ENCODE peak calls at places on chromosomes 3 and 15, in six cellular contexts. One of them, this sample, is unnamed.

GRCh38 chr3:110077093-110077492 is 739.7 kb upstream of the DPPA4 start:
- DNase-seq in sigmoid colon: no peak
- DNase-seq in thoracic aorta: no peak
- DNase-seq in tibial artery: no peak
- DNase-seq in transverse colon: no peak
- DNase-seq in MM.1S: no peak
- DNase-seq in this sample: no peak

GRCh38 chr3:115165266-115165665 is 18.2 kb upstream of the ZBTB20 start:
- DNase-seq in sigmoid colon: no peak
- DNase-seq in thoracic aorta: no peak
- DNase-seq in tibial artery: no peak
- DNase-seq in transverse colon: no peak
- DNase-seq in MM.1S: no peak
- DNase-seq in this sample: no peak

GRCh38 chr3:78571486-78571885 is 1196.3 kb downstream of the ROBO1 start:
- DNase-seq in sigmoid colon: no peak
- DNase-seq in thoracic aorta: no peak
- DNase-seq in tibial artery: no peak
- DNase-seq in transverse colon: no peak
- DNase-seq in MM.1S: no peak
- DNase-seq in this sample: no peak

GRCh38 chr15:47663106-47663505 is 54.2 kb upstream of the SEMA6D start:
- DNase-seq in sigmoid colon: no peak
- DNase-seq in thoracic aorta: no peak
- DNase-seq in tibial artery: no peak
- DNase-seq in transverse colon: no peak
- DNase-seq in MM.1S: no peak
- DNase-seq in this sample: no peak

GRCh38 chr3:27606537-27606936 is 115.6 kb downstream of the EOMES start:
- DNase-seq in sigmoid colon: no peak
- DNase-seq in thoracic aorta: no peak
- DNase-seq in tibial artery: no peak
- DNase-seq in transverse colon: no peak
- DNase-seq in MM.1S: no peak
- DNase-seq in this sample: no peak

GRCh38 chr3:10981961-10982360 is 10.6 kb upstream of the SLC6A1 start:
- DNase-seq in sigmoid colon: no peak
- DNase-seq in thoracic aorta: no peak
- DNase-seq in tibial artery: no peak
- DNase-seq in transverse colon: no peak
- DNase-seq in MM.1S: no peak
- DNase-seq in this sample: no peak

GRCh38 chr3:142850395-142851023 is 38.4 kb downstream of the PCOLCE2 start:
- DNase-seq in sigmoid colon: no peak
- DNase-seq in thoracic aorta: no peak
- DNase-seq in tibial artery: no peak
- DNase-seq in transverse colon: no peak
- DNase-seq in MM.1S: no peak
- DNase-seq in this sample: no peak

GRCh38 chr3:14286887-14287496 is 108.4 kb downstream of the LSM3 start:
- DNase-seq in sigmoid colon: no peak
- DNase-seq in thoracic aorta: no peak
- DNase-seq in tibial artery: no peak
- DNase-seq in transverse colon: no peak
- DNase-seq in MM.1S: peak; percentile 18
- DNase-seq in this sample: no peak

GRCh38 chr3:129605593-129606521 is 619 bp downstream of the PLXND1 start:
- DNase-seq in sigmoid colon: no peak
- DNase-seq in thoracic aorta: no peak
- DNase-seq in tibial artery: peak; percentile 84
- DNase-seq in transverse colon: no peak
- DNase-seq in MM.1S: peak; percentile 15
- DNase-seq in this sample: peak; percentile 59

GRCh38 chr3:16520636-16521579 is 7.4 kb upstream of the RFTN1 start:
- DNase-seq in sigmoid colon: no peak
- DNase-seq in thoracic aorta: no peak
- DNase-seq in tibial artery: no peak
- DNase-seq in transverse colon: no peak
- DNase-seq in MM.1S: no peak
- DNase-seq in this sample: no peak

GRCh38 chr3:11634081-11634635 is 9.6 kb downstream of the VGLL4 start:
- DNase-seq in sigmoid colon: no peak
- DNase-seq in thoracic aorta: no peak
- DNase-seq in tibial artery: no peak
- DNase-seq in transverse colon: no peak
- DNase-seq in MM.1S: no peak
- DNase-seq in this sample: no peak

GRCh38 chr3:110178965-110179364 is 841.6 kb upstream of the DPPA4 start:
- DNase-seq in sigmoid colon: no peak
- DNase-seq in thoracic aorta: no peak
- DNase-seq in tibial artery: no peak
- DNase-seq in transverse colon: no peak
- DNase-seq in MM.1S: no peak
- DNase-seq in this sample: no peak

GRCh38 chr3:172939651-172940293 is 189.2 kb downstream of the ECT2 start:
- DNase-seq in sigmoid colon: no peak
- DNase-seq in thoracic aorta: no peak
- DNase-seq in tibial artery: no peak
- DNase-seq in transverse colon: no peak
- DNase-seq in MM.1S: no peak
- DNase-seq in this sample: no peak

GRCh38 chr3:23826382-23827061 is 20.8 kb downstream of the UBE2E1 start:
- DNase-seq in sigmoid colon: no peak
- DNase-seq in thoracic aorta: no peak
- DNase-seq in tibial artery: no peak
- DNase-seq in transverse colon: no peak
- DNase-seq in MM.1S: no peak
- DNase-seq in this sample: peak; percentile 23

GRCh38 chr3:127254001-127254400 is 33.8 kb downstream of the PRR20G start:
- DNase-seq in sigmoid colon: no peak
- DNase-seq in thoracic aorta: no peak
- DNase-seq in tibial artery: no peak
- DNase-seq in transverse colon: no peak
- DNase-seq in MM.1S: no peak
- DNase-seq in this sample: no peak

GRCh38 chr3:24226402-24226801 is 268.2 kb downstream of the THRB start:
- DNase-seq in sigmoid colon: no peak
- DNase-seq in thoracic aorta: no peak
- DNase-seq in tibial artery: no peak
- DNase-seq in transverse colon: no peak
- DNase-seq in MM.1S: no peak
- DNase-seq in this sample: no peak

GRCh38 chr15:85800460-85801123 is 5.9 kb upstream of the KLHL25 start:
- DNase-seq in sigmoid colon: peak; percentile 63
- DNase-seq in thoracic aorta: peak; percentile 14
- DNase-seq in tibial artery: no peak
- DNase-seq in transverse colon: peak; percentile 84
- DNase-seq in MM.1S: no peak
- DNase-seq in this sample: no peak

GRCh38 chr3:37171144-37171543 is 3.2 kb downstream of the LRRFIP2 start:
- DNase-seq in sigmoid colon: no peak
- DNase-seq in thoracic aorta: no peak
- DNase-seq in tibial artery: peak; percentile 74
- DNase-seq in transverse colon: no peak
- DNase-seq in MM.1S: no peak
- DNase-seq in this sample: no peak
- H3K4me1 ChIP-seq in sigmoid colon: peaks cover 54% of the 10 kb centered on the region
- H3K4me1 ChIP-seq in thoracic aorta: peaks cover 61% of the 10 kb centered on the region
- H3K4me1 ChIP-seq in tibial artery: peaks cover 34% of the 10 kb centered on the region
- H3K4me1 ChIP-seq in transverse colon: peaks cover 65% of the 10 kb centered on the region
- H3K4me1 ChIP-seq in MM.1S: peaks cover 7% of the 10 kb centered on the region
- H3K4me1 ChIP-seq in this sample: no peaks in the 10 kb centered on the region

GRCh38 chr3:36972163-36972562 is 20.8 kb downstream of the EPM2AIP1 start:
- DNase-seq in sigmoid colon: no peak
- DNase-seq in thoracic aorta: no peak
- DNase-seq in tibial artery: no peak
- DNase-seq in transverse colon: no peak
- DNase-seq in MM.1S: no peak
- DNase-seq in this sample: no peak
- H3K27me3 ChIP-seq in sigmoid colon: no peaks in the 10 kb centered on the region
- H3K27me3 ChIP-seq in thoracic aorta: no peaks in the 10 kb centered on the region
- H3K27me3 ChIP-seq in tibial artery: no peaks in the 10 kb centered on the region
- H3K27me3 ChIP-seq in transverse colon: no peaks in the 10 kb centered on the region
- H3K27me3 ChIP-seq in MM.1S: no peaks in the 10 kb centered on the region
- H3K27me3 ChIP-seq in this sample: no peaks in the 10 kb centered on the region

GRCh38 chr3:122245513-122246174 is 62.2 kb downstream of the CASR start:
- DNase-seq in sigmoid colon: no peak
- DNase-seq in thoracic aorta: no peak
- DNase-seq in tibial artery: no peak
- DNase-seq in transverse colon: no peak
- DNase-seq in MM.1S: peak; percentile 48
- DNase-seq in this sample: no peak
- TF ChIP-seq CTCF in sigmoid colon: no peak
- TF ChIP-seq CTCF in thoracic aorta: peak; percentile 17
- TF ChIP-seq CTCF in tibial artery: no peak
- TF ChIP-seq CTCF in transverse colon: no peak
- TF ChIP-seq CTCF in MM.1S: peak; percentile 49
- TF ChIP-seq CTCF in this sample: no peak

GRCh38 chr15:40327338-40327917 is 3.9 kb downstream of the INAFM2 start:
- DNase-seq in sigmoid colon: no peak
- DNase-seq in thoracic aorta: no peak
- DNase-seq in tibial artery: no peak
- DNase-seq in transverse colon: no peak
- DNase-seq in MM.1S: peak; percentile 57
- DNase-seq in this sample: no peak
- H3K4me1 ChIP-seq in sigmoid colon: peaks cover 85% of the 10 kb centered on the region
- H3K4me1 ChIP-seq in thoracic aorta: peaks cover 75% of the 10 kb centered on the region
- H3K4me1 ChIP-seq in tibial artery: peaks cover 71% of the 10 kb centered on the region
- H3K4me1 ChIP-seq in transverse colon: peaks cover 41% of the 10 kb centered on the region
- H3K4me1 ChIP-seq in MM.1S: peaks cover 61% of the 10 kb centered on the region
- H3K4me1 ChIP-seq in this sample: no peaks in the 10 kb centered on the region

GRCh38 chr3:124966557-124967480 is 32.3 kb upstream of the MUC13 start:
- DNase-seq in sigmoid colon: no peak
- DNase-seq in thoracic aorta: no peak
- DNase-seq in tibial artery: no peak
- DNase-seq in transverse colon: no peak
- DNase-seq in MM.1S: no peak
- DNase-seq in this sample: no peak

GRCh38 chr3:124964432-124964831 is 29.9 kb upstream of the MUC13 start:
- DNase-seq in sigmoid colon: no peak
- DNase-seq in thoracic aorta: no peak
- DNase-seq in tibial artery: no peak
- DNase-seq in transverse colon: no peak
- DNase-seq in MM.1S: no peak
- DNase-seq in this sample: no peak

GRCh38 chr3:124963755-124964154 is 29.2 kb upstream of the MUC13 start:
- DNase-seq in sigmoid colon: no peak
- DNase-seq in thoracic aorta: no peak
- DNase-seq in tibial artery: no peak
- DNase-seq in transverse colon: peak; percentile 54
- DNase-seq in MM.1S: no peak
- DNase-seq in this sample: no peak

GRCh38 chr3:124967964-124968363 is 33.4 kb upstream of the MUC13 start:
- DNase-seq in sigmoid colon: no peak
- DNase-seq in thoracic aorta: no peak
- DNase-seq in tibial artery: no peak
- DNase-seq in transverse colon: no peak
- DNase-seq in MM.1S: no peak
- DNase-seq in this sample: no peak

DNA sequence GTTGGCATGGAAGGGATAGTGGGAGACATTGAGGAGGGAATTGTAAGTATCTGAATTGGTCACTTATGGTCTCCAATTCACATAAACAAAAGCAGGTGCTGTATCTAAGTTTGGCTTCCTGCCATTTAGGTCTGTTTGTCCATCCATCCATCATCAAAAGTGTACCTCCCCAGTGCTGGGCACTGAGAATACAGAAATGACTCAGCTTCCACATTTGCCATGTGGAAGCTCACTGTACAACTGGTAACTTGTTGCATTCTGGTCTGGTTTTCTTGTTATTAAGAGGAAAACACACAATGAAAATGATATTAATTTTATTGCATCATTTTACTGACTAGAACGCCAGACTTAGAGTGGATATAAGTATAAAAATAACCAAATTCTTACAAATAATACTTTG is 30.9 kb upstream of the MUC13 start:
- DNase-seq in sigmoid colon: no peak
- DNase-seq in thoracic aorta: no peak
- DNase-seq in tibial artery: no peak
- DNase-seq in transverse colon: no peak
- DNase-seq in MM.1S: no peak
- DNase-seq in this sample: no peak
- H3K27me3 ChIP-seq in sigmoid colon: no peaks in the 10 kb centered on the region
- H3K27me3 ChIP-seq in thoracic aorta: no peaks in the 10 kb centered on the region
- H3K27me3 ChIP-seq in tibial artery: no peaks in the 10 kb centered on the region
- H3K27me3 ChIP-seq in transverse colon: no peaks in the 10 kb centered on the region
- H3K27me3 ChIP-seq in MM.1S: no peaks in the 10 kb centered on the region
- H3K27me3 ChIP-seq in this sample: no peaks in the 10 kb centered on the region

DNA sequence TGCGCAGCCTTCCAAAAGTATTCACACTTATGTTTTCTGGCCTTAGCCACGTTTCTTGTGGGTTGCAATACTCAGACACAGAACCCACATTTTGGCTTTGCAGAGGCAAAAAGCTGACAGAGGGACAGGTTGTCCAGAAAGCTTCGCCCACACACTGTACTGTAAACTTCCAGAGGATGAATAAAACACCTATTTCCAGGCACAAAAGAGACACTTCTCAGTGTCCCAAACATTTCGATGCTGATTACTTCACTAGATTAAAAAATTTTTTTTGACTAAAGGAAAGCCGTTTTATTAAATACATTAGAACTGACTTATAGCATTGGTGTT is 28.0 kb upstream of the KCTD6 start:
- DNase-seq in sigmoid colon: no peak
- DNase-seq in thoracic aorta: no peak
- DNase-seq in tibial artery: no peak
- DNase-seq in transverse colon: no peak
- DNase-seq in MM.1S: no peak
- DNase-seq in this sample: no peak
- TF ChIP-seq CTCF in sigmoid colon: no peak
- TF ChIP-seq CTCF in thoracic aorta: no peak
- TF ChIP-seq CTCF in tibial artery: no peak
- TF ChIP-seq CTCF in transverse colon: no peak
- TF ChIP-seq CTCF in MM.1S: no peak
- TF ChIP-seq CTCF in this sample: no peak

GRCh38 chr3:183540501-183541234 is 14.8 kb downstream of the KLHL6 start:
- DNase-seq in sigmoid colon: no peak
- DNase-seq in thoracic aorta: no peak
- DNase-seq in tibial artery: no peak
- DNase-seq in transverse colon: peak; percentile 53
- DNase-seq in MM.1S: peak; percentile 53
- DNase-seq in this sample: no peak
- H3K4me1 ChIP-seq in sigmoid colon: no peaks in the 10 kb centered on the region
- H3K4me1 ChIP-seq in thoracic aorta: no peaks in the 10 kb centered on the region
- H3K4me1 ChIP-seq in tibial artery: no peaks in the 10 kb centered on the region
- H3K4me1 ChIP-seq in transverse colon: no peaks in the 10 kb centered on the region
- H3K4me1 ChIP-seq in MM.1S: peaks cover 88% of the 10 kb centered on the region
- H3K4me1 ChIP-seq in this sample: no peaks in the 10 kb centered on the region

GRCh38 chr15:74730619-74731316 is 5.4 kb upstream of the CYP1A1 start:
- DNase-seq in sigmoid colon: peak; percentile 29
- DNase-seq in thoracic aorta: no peak
- DNase-seq in tibial artery: no peak
- DNase-seq in transverse colon: no peak
- DNase-seq in MM.1S: no peak
- DNase-seq in this sample: no peak
- H3K27me3 ChIP-seq in sigmoid colon: peaks cover 57% of the 10 kb centered on the region
- H3K27me3 ChIP-seq in thoracic aorta: no peaks in the 10 kb centered on the region
- H3K27me3 ChIP-seq in tibial artery: peaks cover 74% of the 10 kb centered on the region
- H3K27me3 ChIP-seq in transverse colon: peaks cover 73% of the 10 kb centered on the region
- H3K27me3 ChIP-seq in MM.1S: peaks cover 54% of the 10 kb centered on the region
- H3K27me3 ChIP-seq in this sample: no peaks in the 10 kb centered on the region